ENCODE peak calls at places on chromosomes 2 and 18, in five cellular contexts. L is foreskin fibroblast, Q is AG09309, G is stomach, S is vagina. X is an unnamed sample.

GRCh38 chr2:1769703-1770422 is 25.5 kb upstream of the PXDN start:
- DNase-seq in L (peak; percentile 61), Q (no peak), S (no peak), G (peak; percentile 57), X (peak; percentile 25)

GRCh38 chr2:202870431-202871160 is 970 bp downstream of the ICA1L start:
- DNase-seq in L (peak; percentile 78), G (peak; percentile 58), S (no peak), Q (no peak), X (peak; percentile 38)

GRCh38 chr2:205754924-205755321 is 72.6 kb downstream of the NRP2 start:
- DNase-seq in S (no peak), L (peak; percentile 64), Q (no peak), G (no peak), X (no peak)

GRCh38 chr18:63374520-63374919 is 7.5 kb upstream of the KDSR start:
- DNase-seq in S (no peak), Q (no peak), L (peak; percentile 22), G (no peak), X (no peak)

GRCh38 chr2:74915743-74916142 is 42.7 kb upstream of the POLE4 start:
- DNase-seq in Q (no peak), G (no peak), S (no peak), L (peak; percentile 36), X (no peak)

GRCh38 chr2:84969511-84970265 is 1.3 kb upstream of the KCMF1 start:
- DNase-seq in L (peak; percentile 46), Q (no peak), S (no peak), G (no peak), X (no peak)

GRCh38 chr18:79589601-79590091 is 90.0 kb upstream of the CTDP1 start:
- DNase-seq in Q (no peak), G (no peak), S (no peak), L (no peak), X (no peak)

GRCh38 chr2:160694631-160695030 is 201.0 kb upstream of the RBMS1 start:
- DNase-seq in S (no peak), L (no peak), G (no peak), Q (no peak), X (no peak)

GRCh38 chr2:62467475-62468321 is 38.3 kb downstream of the TMEM17 start:
- DNase-seq in L (peak; percentile 62), G (no peak), S (no peak), Q (no peak), X (no peak)

GRCh38 chr2:236969075-236969474 is 116.6 kb upstream of the COPS8 start:
- DNase-seq in L (no peak), G (peak; percentile 19), S (no peak), Q (no peak), X (no peak)

GRCh38 chr2:38602136-38602731 is 494 bp downstream of the HNRNPLL start:
- DNase-seq in G (peak; percentile 43), L (peak; percentile 51), Q (no peak), S (no peak), X (no peak)

GRCh38 chr2:128637481-128638155 is 318.9 kb upstream of the HS6ST1 start:
- DNase-seq in L (no peak), G (no peak), Q (no peak), S (peak; percentile 62), X (no peak)

GRCh38 chr2:240305369-240305962 is 130.0 kb upstream of the GPC1 start:
- DNase-seq in Q (no peak), L (no peak), S (peak; percentile 44), G (no peak), X (no peak)

GRCh38 chr2:3141696-3142095 is 235.9 kb downstream of the EIPR1 start:
- DNase-seq in G (no peak), Q (no peak), L (no peak), S (peak; percentile 70), X (no peak)

GRCh38 chr2:230160112-230160660 is 59.6 kb downstream of the SP110 start:
- DNase-seq in G (peak; percentile 59), S (no peak), Q (no peak), L (peak; percentile 73), X (no peak)

GRCh38 chr18:77043541-77044280 is 88.9 kb downstream of the MBP start:
- DNase-seq in G (no peak), S (no peak), L (no peak), Q (no peak), X (no peak)

GRCh38 chr2:166125557-166125956 is 2.3 kb downstream of the SCN1A start:
- DNase-seq in S (no peak), L (no peak), G (no peak), Q (no peak), X (no peak)

GRCh38 chr2:26473796-26474195 is 4.1 kb downstream of the OTOF start:
- DNase-seq in L (no peak), G (no peak), S (no peak), Q (no peak), X (no peak)

GRCh38 chr2:38116762-38117161 is 40.8 kb upstream of the CYP1B1 start:
- DNase-seq in S (no peak), G (no peak), Q (peak; percentile 64), L (peak; percentile 89), X (no peak)

GRCh38 chr2:121004950-121005349 is 269.3 kb downstream of the GLI2 start:
- DNase-seq in G (no peak), S (no peak), L (no peak), Q (no peak), X (no peak)

GRCh38 chr18:6963452-6964097 is 154.0 kb downstream of the LAMA1 start:
- DNase-seq in L (no peak), G (no peak), S (no peak), Q (no peak), X (no peak)

GRCh38 chr2:168758970-168759820 is 43.2 kb upstream of the NOSTRIN start:
- DNase-seq in G (no peak), Q (peak; percentile 31), L (peak; percentile 74), S (no peak), X (peak; percentile 37)

GRCh38 chr2:168573128-168573903 is 117.2 kb downstream of the CERS6 start:
- DNase-seq in S (no peak), Q (no peak), G (no peak), L (peak; percentile 82), X (no peak)

GRCh38 chr2:27209621-27210401 is 2.0 kb upstream of the ATRAID start:
- DNase-seq in L (no peak), Q (no peak), S (no peak), G (no peak), X (no peak)

GRCh38 chr18:29560270-29560669 is 1383.3 kb upstream of the CDH2 start:
- DNase-seq in L (no peak), Q (no peak), S (no peak), G (no peak), X (no peak)

GRCh38 chr2:37333256-37333655 is 8.6 kb upstream of the PRKD3 start:
- DNase-seq in Q (no peak), G (no peak), L (no peak), S (no peak), X (no peak)

GRCh38 chr18:65269375-65269774 is 481.4 kb upstream of the CDH7 start:
- DNase-seq in Q (no peak), G (no peak), L (no peak), S (no peak), X (no peak)

GRCh38 chr2:23207871-23208270 is 177.1 kb upstream of the KLHL29 start:
- DNase-seq in S (no peak), L (no peak), G (no peak), Q (no peak), X (no peak)

GRCh38 chr2:144322379-144322778 is 197.5 kb downstream of the ZEB2 start:
- DNase-seq in G (no peak), S (no peak), L (peak; percentile 69), Q (peak; percentile 44), X (no peak)

GRCh38 chr2:96918092-96918753 is 48.3 kb upstream of the SEMA4C start:
- DNase-seq in S (no peak), L (no peak), G (no peak), Q (no peak), X (no peak)

GRCh38 chr18:45567123-45567522 is 48.2 kb upstream of the SLC14A2 start:
- DNase-seq in L (peak; percentile 39), G (no peak), Q (no peak), S (no peak), X (no peak)

GRCh38 chr18:45568017-45568416 is 47.3 kb upstream of the SLC14A2 start:
- DNase-seq in S (no peak), L (no peak), Q (no peak), G (no peak), X (no peak)

GRCh38 chr18:45569566-45569965 is 45.7 kb upstream of the SLC14A2 start:
- DNase-seq in Q (no peak), L (no peak), G (no peak), S (no peak), X (no peak)

GRCh38 chr18:45571161-45571560 is 44.1 kb upstream of the SLC14A2 start:
- DNase-seq in L (no peak), G (no peak), Q (no peak), S (no peak), X (no peak)

DNA sequence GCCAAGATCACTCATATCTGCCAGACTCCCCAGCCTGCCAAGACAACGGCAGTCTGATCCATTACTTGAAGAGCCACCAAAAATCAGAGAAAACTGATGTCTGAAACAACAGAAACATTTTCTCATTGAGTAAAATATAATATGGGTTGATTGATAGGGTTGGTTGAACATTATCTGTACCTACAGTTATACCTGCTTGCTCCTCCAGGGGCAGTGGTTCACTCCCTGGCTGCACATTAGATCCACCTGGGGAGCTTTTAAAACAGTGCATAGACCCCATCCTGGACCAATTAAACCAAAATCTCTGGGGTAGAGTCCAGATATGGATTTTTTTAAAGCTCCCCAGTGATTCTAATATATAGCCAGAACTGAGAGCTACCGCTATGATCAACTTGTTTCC is 43.6 kb upstream of the SLC14A2 start:
- DNase-seq in S (no peak), L (no peak), G (no peak), Q (no peak), X (no peak)
- TF ChIP-seq CTCF in S (no peak), L (no peak), G (no peak), Q (peak; percentile 13), X (no peak)

GRCh38 chr2:71157124-71157802 is 26.8 kb downstream of the MPHOSPH10 start:
- DNase-seq in L (peak; percentile 64), S (peak; percentile 77), Q (no peak), G (peak; percentile 59), X (no peak)
- H3K4me3 ChIP-seq in L (peak overlapping the region; percentile 40), S (peak overlapping the region; percentile 20), Q (peak overlapping the region; percentile 30), G (peak overlapping the region; percentile 8), X (no peak overlapping the region)

GRCh38 chr2:110854355-110855081 is 122.1 kb downstream of the ACOXL start:
- DNase-seq in S (no peak), G (no peak), Q (no peak), L (no peak), X (no peak)
- TF ChIP-seq CTCF in S (no peak), G (no peak), Q (peak; percentile 15), L (peak; percentile 12), X (peak; percentile 35)

GRCh38 chr2:109030870-109031480 is 42.0 kb upstream of the EDAR start:
- DNase-seq in S (no peak), Q (no peak), G (no peak), L (no peak), X (no peak)
- H3K4me3 ChIP-seq in S (peak overlapping the region; percentile 17), Q (no peak overlapping the region), G (peak overlapping the region; percentile 45), L (no peak overlapping the region), X (peak overlapping the region; percentile 12)

GRCh38 chr18:31503011-31503410 is 5.0 kb downstream of the DSG2 start:
- DNase-seq in Q (no peak), S (no peak), L (no peak), G (no peak), X (no peak)

GRCh38 chr18:31505161-31505560 is 7.2 kb downstream of the DSG2 start:
- DNase-seq in L (no peak), G (no peak), S (no peak), Q (no peak), X (no peak)

GRCh38 chr18:31504455-31505147 is 6.6 kb downstream of the DSG2 start:
- DNase-seq in Q (no peak), S (no peak), L (no peak), G (no peak), X (no peak)

GRCh38 chr18:31508781-31509180 is 10.8 kb downstream of the DSG2 start:
- DNase-seq in L (no peak), G (no peak), S (no peak), Q (no peak), X (no peak)

GRCh38 chr18:31506024-31506742 is 8.2 kb downstream of the DSG2 start:
- DNase-seq in Q (no peak), S (no peak), L (no peak), G (no peak), X (no peak)
- TF ChIP-seq CTCF in Q (no peak), S (no peak), L (no peak), G (no peak), X (no peak)

X was measured in HFF-Myc.